ENCODE peak calls at places on chromosome 22, in four cellular contexts. W is SK-N-SH, U is K562, I is H1. K is an unnamed sample.

GRCh38 chr22:31872209-31872608 is 72.1 kb upstream of the YWHAH start:
- DNase-seq in U (peak), W (peak), I (no peak), K (peak)

GRCh38 chr22:43827926-43828710 is 16.0 kb upstream of the EFCAB6 start:
- DNase-seq in W (no peak), U (no peak), I (no peak), K (no peak)

GRCh38 chr22:35470903-35471321 is 69.7 kb upstream of the RASD2 start:
- DNase-seq in W (no peak), I (no peak), U (peak), K (no peak)

GRCh38 chr22:19490628-19491230 is 11.0 kb downstream of the CDC45 start:
- DNase-seq in U (no peak), I (no peak), W (no peak), K (no peak)

GRCh38 chr22:29650370-29650769 is 46.9 kb downstream of the NF2 start:
- DNase-seq in I (no peak), W (no peak), U (no peak), K (no peak)

GRCh38 chr22:48900327-48900597 is 927.4 kb downstream of the BRD1 start:
- DNase-seq in I (no peak), W (no peak), U (no peak), K (no peak)

GRCh38 chr22:48517039-48518030 is 1310.3 kb downstream of the BRD1 start:
- DNase-seq in U (no peak), W (no peak), I (no peak), K (no peak)

GRCh38 chr22:44583076-44583760 is 85.2 kb upstream of the RTL6 start:
- DNase-seq in U (no peak), I (no peak), W (no peak), K (no peak)

GRCh38 chr22:32587449-32587848 is 112.8 kb downstream of the FBXO7 start:
- DNase-seq in U (no peak), W (no peak), I (no peak), K (no peak)

GRCh38 chr22:35445933-35446332 is 46.0 kb downstream of the MCM5 start:
- DNase-seq in U (no peak), W (no peak), I (no peak), K (no peak)

GRCh38 chr22:22060200-22061084 is 77.9 kb upstream of the TOP3B start:
- DNase-seq in W (peak), U (peak), I (peak), K (peak)

GRCh38 chr22:22721681-22722309 is 77.4 kb downstream of the GGTLC2 start:
- DNase-seq in W (no peak), U (no peak), I (no peak), K (no peak)

GRCh38 chr22:39343259-39344045 is 6.3 kb upstream of the SYNGR1 start:
- DNase-seq in I (peak), W (peak), U (peak), K (peak)

GRCh38 chr22:20610757-20611156 is 103.3 kb downstream of the MED15 start:
- DNase-seq in U (no peak), W (no peak), I (no peak), K (no peak)

GRCh38 chr22:45424241-45424731 is 10.8 kb downstream of the RIBC2 start:
- DNase-seq in I (no peak), W (no peak), U (no peak), K (no peak)

GRCh38 chr22:46557736-46558480 is 20.5 kb upstream of the CELSR1 start:
- DNase-seq in W (no peak), I (no peak), U (no peak), K (no peak)

GRCh38 chr22:37639771-37640590 is 512 bp downstream of the SH3BP1 start:
- DNase-seq in I (no peak), U (peak), W (peak), K (peak)

GRCh38 chr22:48268771-48269552 is 1506.5 kb downstream of the TBC1D22A start:
- DNase-seq in I (no peak), U (no peak), W (no peak), K (no peak)

GRCh38 chr22:18947905-18948304 is 11.8 kb upstream of the PRODH start:
- DNase-seq in U (no peak), I (no peak), W (no peak), K (no peak)

GRCh38 chr22:37909756-37910155 is 3.7 kb downstream of the MICALL1 start:
- DNase-seq in W (no peak), U (no peak), I (no peak), K (no peak)

GRCh38 chr22:46910624-46911023 is 148.2 kb downstream of the TBC1D22A start:
- DNase-seq in W (no peak), I (no peak), U (no peak), K (no peak)

GRCh38 chr22:46791201-46791731 is 28.8 kb downstream of the TBC1D22A start:
- DNase-seq in I (no peak), W (no peak), U (no peak), K (no peak)

GRCh38 chr22:37077802-37078448 is 26.4 kb downstream of the KCTD17 start:
- DNase-seq in W (peak), U (peak), I (peak), K (peak)

DNA sequence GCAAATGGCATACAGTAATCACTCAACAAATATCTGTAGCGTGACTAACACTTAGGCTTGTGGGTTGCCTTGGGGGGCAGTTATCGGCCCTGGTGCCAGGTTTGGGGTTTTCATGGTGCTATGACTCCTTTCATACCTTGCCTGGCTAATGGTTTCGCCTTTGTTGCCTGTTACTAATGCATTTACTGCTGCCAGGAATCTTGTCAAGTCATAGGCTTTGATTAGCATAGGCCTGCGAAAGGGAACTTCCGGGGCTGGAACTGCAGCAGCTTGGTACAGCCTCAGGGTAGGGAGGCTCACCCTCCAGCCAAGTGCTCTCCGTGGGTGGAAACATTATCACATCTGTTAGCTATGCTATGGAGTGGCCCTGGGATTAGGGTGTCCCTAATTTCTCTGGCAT is 13.2 kb downstream of the SLC25A18 start:
- DNase-seq in I (no peak), U (no peak), W (no peak), K (no peak)
- TF ChIP-seq TEAD4 in I (no peak), U (no peak), W (no peak), K (no peak)

GRCh38 chr22:49970528-49971231 is 10.1 kb downstream of the PIM3 start:
- DNase-seq in W (peak), I (peak), U (peak), K (peak)

GRCh38 chr22:49972163-49973017 is 11.8 kb downstream of the PIM3 start:
- DNase-seq in I (no peak), U (peak), W (peak), K (peak)

GRCh38 chr22:49973018-49973965 is 12.7 kb downstream of the PIM3 start:
- DNase-seq in U (no peak), I (no peak), W (no peak), K (no peak)

GRCh38 chr22:49969751-49970527 is 9.4 kb downstream of the PIM3 start:
- DNase-seq in I (no peak), W (peak), U (no peak), K (no peak)

GRCh38 chr22:49971232-49972162 is 10.9 kb downstream of the PIM3 start:
- DNase-seq in W (peak), I (no peak), U (peak), K (peak)
- TF ChIP-seq USF2 in W (no peak), I (no peak), U (no peak), K (no peak)

GRCh38 chr22:27170491-27170890 is 513.1 kb downstream of the MIAT start:
- DNase-seq in U (no peak), I (no peak), W (no peak), K (no peak)
- TF ChIP-seq TEAD4 in U (no peak), I (no peak), W (no peak), K (no peak)

GRCh38 chr22:42757475-42757874 is 36.8 kb upstream of the A4GALT start:
- DNase-seq in W (no peak), U (no peak), I (no peak), K (peak)
- TF ChIP-seq USF2 in W (no peak), U (no peak), I (peak), K (peak)

DNA sequence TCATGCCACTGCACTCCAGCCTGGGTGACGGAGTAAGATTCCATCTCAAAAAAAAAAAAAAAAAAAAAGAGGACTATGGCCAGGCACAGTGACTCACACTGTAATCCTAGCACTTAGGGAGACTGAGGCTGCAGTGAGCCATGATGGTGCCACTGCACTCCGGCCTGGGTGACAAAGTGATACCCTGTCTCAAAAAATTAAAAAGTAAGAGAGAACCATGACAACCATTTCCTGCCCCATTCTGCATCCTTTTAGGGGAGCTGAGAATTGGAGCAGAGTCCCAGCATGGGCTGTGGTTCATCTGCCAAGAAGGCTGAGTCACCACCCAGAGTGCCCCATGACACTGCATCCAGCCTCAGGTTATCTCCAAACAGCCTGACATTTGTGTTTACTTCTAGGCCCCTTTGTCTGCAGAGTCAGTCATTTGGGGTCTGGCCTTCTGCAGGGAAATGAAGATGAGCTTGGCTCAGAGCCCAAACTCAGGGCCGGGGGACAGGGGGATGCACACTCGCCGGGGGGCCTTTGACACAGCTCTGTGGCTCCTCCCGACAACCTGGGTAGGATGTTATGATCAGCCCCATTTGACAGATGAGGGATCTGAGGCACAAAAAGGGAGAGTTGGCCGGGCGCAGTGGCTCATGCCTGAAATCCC is 4.7 kb downstream of the CSDC2 start:
- DNase-seq in U (peak), I (no peak), W (no peak), K (no peak)
- TF ChIP-seq TEAD4 in U (no peak), I (no peak), W (no peak), K (no peak)

GRCh38 chr22:24146791-24147353 is 34.4 kb upstream of the SUSD2 start:
- DNase-seq in U (no peak), W (peak), I (no peak), K (peak)

GRCh38 chr22:24144056-24144455 is 37.2 kb upstream of the SUSD2 start:
- DNase-seq in I (no peak), W (no peak), U (no peak), K (no peak)

GRCh38 chr22:24144471-24145115 is 36.7 kb upstream of the SUSD2 start:
- DNase-seq in U (no peak), I (no peak), W (no peak), K (no peak)

GRCh38 chr22:24146190-24146616 is 35.1 kb upstream of the SUSD2 start:
- DNase-seq in U (peak), I (no peak), W (peak), K (peak)

GRCh38 chr22:24145446-24146189 is 35.7 kb upstream of the SUSD2 start:
- DNase-seq in U (no peak), I (no peak), W (no peak), K (no peak)
- TF ChIP-seq USF2 in U (no peak), I (no peak), W (no peak), K (no peak)